ENCODE peak calls at places on chromosomes 11 and 22, in five cellular contexts. F is PC-9, H is mucosa of descending colon, M is left ventricle myocardium inferior, R is tibial nerve. Y is an unnamed sample.

GRCh38 chr22:47210112-47210657 is 447.7 kb downstream of the TBC1D22A start:
- DNase-seq in F (no peak), M (no peak), R (no peak), H (peak; percentile 26), Y (no peak)

GRCh38 chr22:47629791-47630655 is 867.6 kb downstream of the TBC1D22A start:
- DNase-seq in M (no peak), R (no peak), F (no peak), H (no peak), Y (peak; percentile 79)

GRCh38 chr22:38843201-38843715 is 570 bp downstream of the NPTXR start:
- DNase-seq in H (no peak), R (no peak), F (peak; percentile 64), M (peak; percentile 41), Y (no peak)

GRCh38 chr11:117045956-117046355 is 52.3 kb downstream of the SIK3 start:
- DNase-seq in F (no peak), R (no peak), H (no peak), M (no peak), Y (no peak)

GRCh38 chr22:45242778-45243191 is 2.1 kb upstream of the KIAA0930 start:
- DNase-seq in F (no peak), R (no peak), H (no peak), M (no peak), Y (no peak)

GRCh38 chr11:65445604-65446445 is 23.2 kb downstream of the NEAT1 start:
- DNase-seq in R (peak; percentile 17), H (no peak), F (peak; percentile 34), M (no peak), Y (no peak)

GRCh38 chr11:73192272-73192671 is 25.8 kb upstream of the P2RY2 start:
- DNase-seq in H (no peak), M (no peak), F (peak; percentile 99), R (no peak), Y (no peak)

GRCh38 chr11:7057641-7058040 is 31.2 kb upstream of the RBMXL2 start:
- DNase-seq in R (no peak), F (no peak), M (no peak), H (no peak), Y (no peak)

GRCh38 chr11:17386331-17387084 is 2.0 kb downstream of the KCNJ11 start:
- DNase-seq in H (no peak), M (peak; percentile 65), F (no peak), R (no peak), Y (no peak)

GRCh38 chr22:47452184-47452583 is 689.7 kb downstream of the TBC1D22A start:
- DNase-seq in F (no peak), R (no peak), M (no peak), H (no peak), Y (peak; percentile 82)

GRCh38 chr22:44026630-44027511 is 2.8 kb downstream of the PARVB start:
- DNase-seq in R (peak; percentile 50), M (peak; percentile 84), F (no peak), H (peak; percentile 88), Y (peak; percentile 96)

GRCh38 chr22:29470159-29470855 is 9.7 kb upstream of the NEFH start:
- DNase-seq in M (peak; percentile 33), R (no peak), F (no peak), H (peak; percentile 70), Y (no peak)

GRCh38 chr11:131928992-131929391 is 558.6 kb downstream of the NTM start:
- DNase-seq in H (no peak), F (no peak), R (no peak), M (no peak), Y (no peak)

GRCh38 chr11:8870461-8871282 is 40.3 kb upstream of the AKIP1 start:
- DNase-seq in H (peak; percentile 81), R (peak; percentile 23), F (peak; percentile 53), M (peak; percentile 57), Y (no peak)

GRCh38 chr11:23310276-23310675 is 450.0 kb upstream of the CCDC179 start:
- DNase-seq in F (no peak), M (no peak), H (no peak), R (no peak), Y (no peak)

GRCh38 chr11:95419915-95420314 is 188.9 kb upstream of the SESN3 start:
- DNase-seq in M (no peak), R (no peak), H (no peak), F (no peak), Y (no peak)

GRCh38 chr11:11416917-11417316 is 63.9 kb upstream of the CSNK2A3 start:
- DNase-seq in F (no peak), M (no peak), R (no peak), H (no peak), Y (no peak)

GRCh38 chr22:21673534-21674321 is 7.9 kb downstream of the PPIL2 start:
- DNase-seq in H (no peak), R (no peak), F (no peak), M (no peak), Y (no peak)
- TF ChIP-seq CTCF in H (no peak), R (no peak), F (no peak), M (no peak), Y (no peak)

GRCh38 chr11:2098691-2099522 is 40.3 kb downstream of the IGF2 start:
- DNase-seq in R (no peak), F (no peak), H (peak; percentile 49), M (no peak), Y (no peak)
- H3K4me1 ChIP-seq in R (peaks cover 64% of the 10 kb centered on the region), F (peaks cover 1% of the 10 kb centered on the region), H (no peaks in the 10 kb centered on the region), M (peaks cover 72% of the 10 kb centered on the region), Y (peaks cover 74% of the 10 kb centered on the region)

DNA sequence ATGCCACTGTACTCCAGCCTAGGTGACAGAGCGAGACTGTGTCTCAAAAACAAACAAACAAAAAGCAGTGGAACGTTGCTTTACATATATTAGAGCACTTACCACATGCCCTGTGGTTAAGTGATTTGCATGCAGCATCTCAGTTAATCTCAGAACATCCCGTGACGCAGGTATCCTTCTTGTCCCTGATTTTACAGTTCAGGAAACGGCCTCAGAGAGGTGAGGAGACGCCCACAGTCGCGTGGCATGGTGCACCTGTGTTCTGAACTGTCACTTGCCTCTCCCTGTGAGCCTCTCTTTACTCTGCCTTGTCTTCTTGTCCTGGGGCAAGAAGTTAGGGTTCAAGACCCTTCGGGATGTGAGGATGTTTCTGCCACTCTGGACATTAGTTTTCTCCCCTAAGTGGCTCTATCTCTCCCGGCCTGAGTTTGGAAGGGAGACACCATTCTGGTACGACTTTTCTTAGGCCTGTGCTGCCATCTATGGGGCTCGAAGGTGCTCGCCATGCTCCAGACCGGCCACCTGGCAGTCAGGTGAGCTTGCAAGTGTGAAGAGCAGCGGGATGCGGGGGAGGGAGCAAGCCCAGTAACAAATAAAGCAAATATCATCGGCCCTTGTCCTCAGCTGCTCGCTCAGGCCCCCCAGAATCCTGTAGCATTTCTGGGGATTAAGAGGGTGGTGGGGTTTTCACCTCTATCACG is 25.6 kb downstream of the YWHAH start:
- DNase-seq in H (peak; percentile 83), R (no peak), F (peak; percentile 81), M (peak; percentile 29), Y (no peak)
- TF ChIP-seq CTCF in H (no peak), R (no peak), F (peak; percentile 66), M (no peak), Y (peak; percentile 43)

GRCh38 chr11:130650456-130651068 is 202.1 kb downstream of the ADAMTS15 start:
- DNase-seq in M (no peak), R (no peak), F (no peak), H (no peak), Y (peak; percentile 87)

GRCh38 chr11:130652671-130653335 is 204.4 kb downstream of the ADAMTS15 start:
- DNase-seq in H (no peak), R (peak; percentile 56), F (no peak), M (peak; percentile 68), Y (peak; percentile 94)

GRCh38 chr11:130649749-130650275 is 201.4 kb downstream of the ADAMTS15 start:
- DNase-seq in F (no peak), M (no peak), H (no peak), R (no peak), Y (peak; percentile 81)

GRCh38 chr11:130653838-130654601 is 205.6 kb downstream of the ADAMTS15 start:
- DNase-seq in R (peak; percentile 40), M (peak; percentile 86), H (peak; percentile 78), F (no peak), Y (peak; percentile 93)

DNA sequence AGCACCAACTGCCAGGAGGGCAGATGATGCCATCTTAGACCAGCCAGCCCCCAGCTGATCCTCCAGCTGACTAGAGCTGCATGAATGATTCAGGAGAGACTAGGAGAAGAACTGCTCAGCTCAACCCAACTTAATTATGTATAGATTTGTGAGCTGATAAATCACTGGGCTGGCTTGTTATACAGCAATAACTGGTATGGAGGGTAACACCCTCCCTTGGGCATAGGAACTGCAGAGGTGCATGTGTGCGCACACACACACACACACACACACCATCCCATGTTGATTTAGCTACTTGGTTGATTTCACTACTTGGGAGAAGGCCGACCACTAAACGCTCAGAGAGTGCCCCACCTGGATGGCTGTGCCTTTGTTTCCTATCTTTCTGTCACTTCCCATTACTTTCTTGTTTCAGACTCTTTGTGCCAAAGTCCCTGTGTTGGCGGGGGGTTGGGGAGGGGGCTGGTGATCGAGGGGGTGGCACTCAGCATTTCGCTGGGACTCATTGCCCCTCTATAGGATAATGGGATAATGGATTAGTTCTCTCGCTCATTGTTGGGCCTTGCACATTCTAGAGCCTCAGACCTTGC is 202.9 kb downstream of the ADAMTS15 start:
- DNase-seq in H (no peak), F (no peak), R (no peak), M (no peak), Y (peak; percentile 81)
- H3K4me1 ChIP-seq in H (peaks cover 8% of the 10 kb centered on the region), F (no peaks in the 10 kb centered on the region), R (peaks cover 52% of the 10 kb centered on the region), M (peaks cover 84% of the 10 kb centered on the region), Y (peaks cover 79% of the 10 kb centered on the region)

GRCh38 chr22:22588485-22589164 is 29.6 kb upstream of the PRAME start:
- DNase-seq in R (no peak), H (no peak), M (no peak), F (no peak), Y (no peak)

GRCh38 chr22:22593250-22593649 is 34.2 kb upstream of the PRAME start:
- DNase-seq in M (no peak), R (no peak), H (no peak), F (no peak), Y (no peak)

GRCh38 chr22:22590136-22590891 is 31.2 kb upstream of the PRAME start:
- DNase-seq in R (no peak), F (no peak), H (no peak), M (no peak), Y (no peak)

GRCh38 chr22:22593964-22594656 is 35.0 kb upstream of the PRAME start:
- DNase-seq in H (no peak), M (no peak), R (peak; percentile 18), F (peak; percentile 40), Y (no peak)

DNA sequence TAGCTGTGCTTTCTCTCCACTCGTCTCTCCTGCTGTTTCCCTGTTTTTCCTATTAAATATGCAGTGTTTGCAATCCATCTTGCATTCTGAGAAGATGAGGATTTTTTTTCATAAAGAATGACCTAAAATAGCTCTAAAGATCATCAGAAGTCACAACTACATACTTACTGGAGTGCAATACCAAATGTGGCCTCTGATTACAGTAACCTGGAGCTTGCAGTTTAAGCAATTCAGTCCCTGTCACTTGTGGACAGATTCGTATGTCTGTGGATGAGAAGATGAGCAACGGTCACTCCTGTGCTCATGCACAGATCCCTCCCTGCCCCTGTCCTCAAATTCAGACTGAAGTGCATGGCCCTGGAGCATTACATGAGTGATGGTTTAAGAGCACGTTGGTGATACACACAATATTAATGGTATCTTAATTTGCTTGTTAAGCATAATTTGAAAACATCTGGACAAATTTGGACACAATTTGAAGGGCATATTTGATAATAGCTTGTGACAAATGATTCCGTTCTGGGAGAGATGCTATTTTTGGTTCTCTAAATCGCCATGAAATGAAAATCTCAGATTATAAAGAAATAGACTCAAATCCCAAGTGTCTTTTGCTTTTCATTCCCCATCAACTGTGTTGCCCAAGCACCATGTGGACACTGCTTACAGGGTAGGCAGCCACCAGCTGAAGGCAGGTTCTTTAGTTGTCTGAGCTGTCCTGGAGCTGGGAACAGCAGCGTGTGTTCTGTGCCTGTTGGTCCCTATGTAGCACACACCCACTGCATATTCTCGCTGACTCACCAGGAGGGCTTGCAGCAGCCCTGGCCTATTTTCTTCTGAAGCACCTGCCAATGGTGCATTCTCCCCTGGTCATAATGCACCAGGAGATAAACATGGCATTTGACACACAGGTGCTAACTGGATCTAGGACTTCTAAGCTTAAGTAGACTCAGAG is 32.6 kb upstream of the PRAME start:
- DNase-seq in M (no peak), R (no peak), F (no peak), H (no peak), Y (no peak)
- TF ChIP-seq CTCF in M (no peak), R (no peak), F (no peak), H (no peak), Y (no peak)

Y was measured in esophagus muscularis mucosa.